ENCODE peak calls at places on chromosomes 11 and 22, in nine cellular contexts. D, V, F, Q, P, O, Z, C and N are unnamed samples.

GRCh38 chr22:33864723-33865130 is 55.5 kb downstream of the LARGE1 start:
- DNase-seq in D (no peak), V (no peak), F (no peak), Q (no peak), P (peak; percentile 53), O (peak; percentile 52), Z (peak; percentile 22), C (no peak), N (no peak)

GRCh38 chr11:93474122-93474521 is 69.1 kb downstream of the SMCO4 start:
- DNase-seq in D (no peak), V (no peak), F (no peak), Q (no peak), P (no peak), O (no peak), Z (no peak), C (no peak), N (no peak)

GRCh38 chr11:122040476-122040875 is 75.5 kb downstream of the BLID start:
- DNase-seq in D (no peak), V (no peak), F (no peak), Q (no peak), P (no peak), O (no peak), Z (no peak), C (no peak), N (no peak)

GRCh38 chr22:17943533-17944204 is 80.7 kb downstream of the MICAL3 start:
- DNase-seq in D (no peak), V (no peak), F (no peak), Q (no peak), P (no peak), O (no peak), Z (no peak), C (no peak), N (no peak)

GRCh38 chr22:32501797-32502290 is 27.2 kb downstream of the FBXO7 start:
- DNase-seq in D (no peak), V (no peak), F (no peak), Q (no peak), P (peak; percentile 15), O (no peak), Z (peak; percentile 25), C (no peak), N (no peak)

GRCh38 chr11:78080818-78081495 is 1.3 kb upstream of the NDUFC2 start:
- DNase-seq in D (no peak), V (no peak), F (no peak), Q (peak; percentile 36), P (peak; percentile 15), O (no peak), Z (peak; percentile 32), C (no peak), N (peak; percentile 38)

GRCh38 chr11:118497831-118498230 is 29.4 kb upstream of the TTC36 start:
- DNase-seq in D (no peak), V (no peak), F (no peak), Q (peak; percentile 63), P (peak; percentile 62), O (no peak), Z (peak; percentile 30), C (no peak), N (no peak)

GRCh38 chr22:47012589-47013365 is 250.3 kb downstream of the TBC1D22A start:
- DNase-seq in D (no peak), V (no peak), F (no peak), Q (peak; percentile 15), P (no peak), O (no peak), Z (peak; percentile 8), C (peak; percentile 12), N (peak; percentile 42)

GRCh38 chr11:128235958-128236357 is 351.4 kb downstream of the ETS1 start:
- DNase-seq in D (peak; percentile 87), V (no peak), F (no peak), Q (no peak), P (no peak), O (no peak), Z (no peak), C (no peak), N (no peak)

GRCh38 chr22:40218152-40218551 is 40.4 kb downstream of the TNRC6B start:
- DNase-seq in D (no peak), V (no peak), F (no peak), Q (no peak), P (no peak), O (no peak), Z (no peak), C (no peak), N (no peak)

GRCh38 chr22:40215266-40215665 is 37.5 kb downstream of the TNRC6B start:
- DNase-seq in D (no peak), V (no peak), F (no peak), Q (no peak), P (no peak), O (no peak), Z (no peak), C (no peak), N (no peak)

GRCh38 chr22:40213478-40213877 is 35.8 kb downstream of the TNRC6B start:
- DNase-seq in D (peak; percentile 10), V (no peak), F (no peak), Q (no peak), P (no peak), O (no peak), Z (no peak), C (no peak), N (peak; percentile 32)

GRCh38 chr22:40218723-40219294 is 41.1 kb downstream of the TNRC6B start:
- DNase-seq in D (no peak), V (no peak), F (no peak), Q (no peak), P (no peak), O (no peak), Z (no peak), C (no peak), N (no peak)

DNA sequence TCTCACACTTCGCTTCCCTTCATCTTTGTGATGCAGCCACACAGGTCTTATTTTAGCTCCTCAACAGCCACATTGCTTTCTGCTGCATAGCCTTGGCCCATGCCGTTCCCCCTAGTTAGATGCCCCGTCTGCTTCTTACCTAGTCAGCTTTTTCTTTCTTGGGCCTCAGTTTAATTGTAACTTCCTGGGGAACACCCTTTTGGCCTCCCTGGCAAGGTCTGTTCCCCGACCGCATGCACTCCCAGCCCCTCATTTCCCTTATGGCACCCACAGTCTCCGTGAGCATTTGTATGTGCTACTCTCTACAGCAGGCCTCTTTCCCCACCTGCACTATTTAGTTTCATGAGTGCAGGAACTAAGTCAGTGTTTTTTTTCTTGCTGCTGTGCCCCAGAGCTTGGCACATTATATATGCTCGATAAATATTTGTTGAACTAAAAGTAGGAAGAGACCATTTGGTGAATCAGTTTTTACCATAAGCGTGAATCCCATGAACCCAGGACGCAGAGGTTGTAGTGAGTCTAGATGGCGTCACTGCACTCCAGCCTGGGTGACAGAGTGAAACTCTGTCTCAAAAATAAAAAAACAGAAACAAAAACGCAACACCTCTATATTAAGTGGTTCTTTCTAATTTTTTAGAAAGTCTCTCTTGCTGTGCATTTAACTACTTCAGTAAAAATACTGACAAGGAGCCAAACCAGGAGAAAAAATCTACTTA is 38.5 kb downstream of the TNRC6B start:
- DNase-seq in D (no peak), V (no peak), F (no peak), Q (no peak), P (no peak), O (peak; percentile 72), Z (no peak), C (no peak), N (peak; percentile 41)
- H3K4me3 ChIP-seq in D (no peak overlapping the region), V (no peak overlapping the region), F (no peak overlapping the region), Q (no peak overlapping the region), P (no peak overlapping the region), O (peak overlapping the region; percentile 34), Z (no peak overlapping the region), C (no peak overlapping the region), N (no peak overlapping the region)

GRCh38 chr11:68673991-68674390 is 10.4 kb upstream of the GAL start:
- DNase-seq in D (no peak), V (no peak), F (no peak), Q (no peak), P (no peak), O (no peak), Z (no peak), C (no peak), N (no peak)
- H3K4me3 ChIP-seq in D (no peak overlapping the region), V (no peak overlapping the region), F (no peak overlapping the region), Q (no peak overlapping the region), P (no peak overlapping the region), O (no peak overlapping the region), Z (no peak overlapping the region), C (no peak overlapping the region), N (no peak overlapping the region)

GRCh38 chr22:23837911-23838685 is 708 bp downstream of the DERL3 start:
- DNase-seq in D (peak; percentile 10), V (no peak), F (no peak), Q (no peak), P (no peak), O (no peak), Z (no peak), C (no peak), N (no peak)

GRCh38 chr22:23837496-23837859 is 1.3 kb downstream of the DERL3 start:
- DNase-seq in D (peak; percentile 18), V (no peak), F (no peak), Q (no peak), P (no peak), O (no peak), Z (no peak), C (no peak), N (no peak)

GRCh38 chr22:23836692-23837495 is 1.9 kb downstream of the DERL3 start:
- DNase-seq in D (peak; percentile 23), V (no peak), F (no peak), Q (no peak), P (no peak), O (no peak), Z (no peak), C (no peak), N (no peak)

GRCh38 chr22:23840026-23840425 is 1.2 kb upstream of the DERL3 start:
- DNase-seq in D (no peak), V (no peak), F (no peak), Q (no peak), P (no peak), O (no peak), Z (no peak), C (no peak), N (no peak)

GRCh38 chr22:23838686-23839468 is at the start of gene DERL3:
- DNase-seq in D (peak; percentile 41), V (peak; percentile 92), F (peak; percentile 66), Q (peak; percentile 99), P (peak; percentile 96), O (peak; percentile 100), Z (peak; percentile 94), C (peak; percentile 99), N (peak; percentile 90)
- H3K4me3 ChIP-seq in D (no peak within 1 kb of the TSS), V (peak within 1 kb of the TSS; percentile 54), F (peak within 1 kb of the TSS; percentile 30), Q (peak within 1 kb of the TSS; percentile 52), P (peak within 1 kb of the TSS; percentile 23), O (peak within 1 kb of the TSS; percentile 53), Z (peak within 1 kb of the TSS; percentile 62), C (peak within 1 kb of the TSS; percentile 71), N (peak within 1 kb of the TSS; percentile 24)

DNA sequence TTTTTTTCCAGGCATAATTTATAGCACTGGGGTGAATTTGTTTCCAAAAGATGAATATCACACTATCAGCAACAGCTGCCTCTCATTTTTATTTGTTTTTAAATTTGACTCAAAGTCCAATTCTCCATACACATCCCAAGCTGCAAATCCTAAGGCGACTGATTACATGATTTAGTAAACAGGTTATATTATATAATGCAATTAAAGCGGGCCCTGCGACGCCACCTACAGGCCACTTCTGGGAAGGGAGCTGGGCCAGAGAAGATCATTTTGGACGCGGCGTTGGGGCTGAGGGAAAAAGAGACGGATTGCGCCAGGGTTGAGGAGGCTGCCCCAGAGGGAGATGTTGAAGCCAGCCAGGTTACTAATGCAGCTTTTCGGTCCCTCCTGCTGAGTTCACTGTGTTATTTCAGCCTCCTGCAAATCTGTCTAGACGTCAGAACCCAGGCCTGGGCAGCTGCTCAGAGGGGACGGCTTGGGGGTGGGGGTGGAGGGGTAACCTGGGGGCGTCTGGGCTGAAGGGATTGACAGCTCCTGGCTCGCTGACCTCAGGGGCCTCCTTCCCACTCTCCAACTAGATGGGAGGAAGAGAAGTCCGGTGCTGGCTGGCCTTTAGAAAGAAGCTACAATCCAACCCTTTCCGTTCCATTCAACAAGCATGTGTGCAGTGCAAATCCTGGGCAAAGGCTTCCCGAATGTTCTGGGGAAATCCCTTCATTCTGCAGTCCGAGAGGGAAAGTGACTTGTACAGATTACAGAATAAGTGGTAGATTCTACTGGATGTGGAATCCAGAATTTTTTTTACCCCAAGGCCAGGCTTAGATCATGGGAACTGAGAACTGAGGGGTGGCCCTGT is 150.1 kb downstream of the FEZ1 start:
- DNase-seq in D (peak; percentile 84), V (peak; percentile 89), F (no peak), Q (peak; percentile 82), P (peak; percentile 83), O (peak; percentile 20), Z (peak; percentile 93), C (no peak), N (peak; percentile 10)
- H3K4me3 ChIP-seq in D (no peak overlapping the region), V (no peak overlapping the region), F (no peak overlapping the region), Q (no peak overlapping the region), P (no peak overlapping the region), O (no peak overlapping the region), Z (no peak overlapping the region), C (no peak overlapping the region), N (no peak overlapping the region)